ENCODE peak calls at places on chromosomes 6 and 20, in seven cellular contexts. P, O, V, G, H, T and Y are unnamed samples.

GRCh38 chr6:143112084-143112768 is 51.5 kb downstream of the AIG1 start:
- DNase-seq in G (no peak), O (no peak), H (no peak), T (no peak), V (no peak), P (no peak), Y (no peak)

GRCh38 chr20:58453391-58453790 is 61.8 kb downstream of the APCDD1L start:
- DNase-seq in T (no peak), H (no peak), P (no peak), G (no peak), V (no peak), O (no peak), Y (no peak)

GRCh38 chr6:22296936-22297335 is at the start of gene PRL:
- DNase-seq in G (no peak), T (no peak), O (no peak), H (no peak), V (no peak), P (no peak), Y (no peak)

GRCh38 chr20:42483694-42484303 is 705.9 kb downstream of the PTPRT start:
- DNase-seq in O (no peak), V (peak; percentile 3), H (no peak), G (no peak), P (peak; percentile 20), T (no peak), Y (peak; percentile 29)

GRCh38 chr6:102389994-102390393 is 996.5 kb downstream of the GRIK2 start:
- DNase-seq in P (no peak), O (no peak), G (no peak), H (no peak), T (no peak), V (no peak), Y (no peak)

GRCh38 chr6:124961784-124962611 is at the start of gene RNF217:
- DNase-seq in O (peak; percentile 81), T (peak; percentile 83), H (no peak), V (peak; percentile 83), P (no peak), G (peak; percentile 83), Y (peak; percentile 35)

GRCh38 chr20:1933465-1933870 is 38.3 kb downstream of the SIRPA start:
- DNase-seq in T (peak; percentile 75), O (peak; percentile 88), V (peak; percentile 88), P (no peak), H (no peak), G (peak; percentile 94), Y (no peak)

GRCh38 chr6:42511803-42512422 is 51.9 kb upstream of the UBR2 start:
- DNase-seq in P (no peak), O (no peak), V (peak; percentile 46), G (peak; percentile 63), T (peak; percentile 41), H (peak; percentile 18), Y (no peak)

GRCh38 chr6:27141013-27141412 is 106.5 kb upstream of the PRSS16 start:
- DNase-seq in T (no peak), O (no peak), V (no peak), P (no peak), G (no peak), H (no peak), Y (no peak)

GRCh38 chr6:37946021-37946420 is 126.5 kb downstream of the ZFAND3 start:
- DNase-seq in G (no peak), O (no peak), H (no peak), T (no peak), V (no peak), P (no peak), Y (no peak)

GRCh38 chr6:37013516-37014491 is 8.3 kb downstream of the FGD2 start:
- DNase-seq in O (no peak), G (no peak), H (no peak), P (no peak), T (no peak), V (no peak), Y (no peak)

GRCh38 chr6:50062051-50062450 is 12.3 kb upstream of the DEFB112 start:
- DNase-seq in G (no peak), P (peak; percentile 15), V (no peak), T (no peak), H (no peak), O (no peak), Y (no peak)

GRCh38 chr6:42783177-42783875 is 1.5 kb downstream of the BICRAL start:
- DNase-seq in G (peak; percentile 73), P (peak; percentile 89), H (peak; percentile 46), O (peak; percentile 86), T (peak; percentile 88), V (peak; percentile 82), Y (peak; percentile 54)

DNA sequence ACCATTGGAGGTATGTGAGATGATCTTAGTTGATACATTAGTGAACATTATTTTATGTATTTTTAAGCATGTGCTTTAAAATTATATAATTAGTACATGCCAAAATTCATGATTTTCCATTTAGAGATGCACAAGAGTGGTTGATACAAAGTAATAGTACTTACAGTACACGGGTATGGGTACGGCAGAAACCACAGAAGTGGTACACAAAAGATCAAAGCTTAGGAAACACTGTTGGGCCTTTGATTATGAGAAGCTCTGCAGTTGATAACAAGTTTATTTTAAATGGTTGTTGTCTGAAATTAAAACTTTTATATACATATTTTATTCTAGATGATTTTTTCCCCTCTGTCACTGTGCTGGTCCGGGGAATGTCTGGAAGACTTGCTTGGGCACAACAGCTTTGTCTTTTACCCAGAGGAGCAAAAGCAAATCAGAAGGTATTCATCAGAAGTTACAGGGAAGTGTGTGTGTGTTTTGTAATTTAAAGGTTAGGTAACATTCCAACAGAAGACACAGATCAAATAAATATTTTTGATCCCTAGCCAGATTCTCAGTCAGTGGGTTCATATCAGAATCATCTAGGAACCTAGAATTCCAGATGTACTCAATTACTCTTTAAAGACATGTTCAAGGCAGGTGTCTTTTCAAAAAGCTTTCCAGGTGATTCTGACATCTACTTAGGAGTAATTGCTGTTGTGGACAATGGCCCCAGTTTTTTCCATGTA is 32.5 kb upstream of the ADIG start:
- DNase-seq in G (no peak), O (no peak), P (no peak), T (no peak), H (no peak), V (no peak), Y (no peak)
- TF ChIP-seq CTCF in G (no peak), O (no peak), P (no peak), T (no peak), H (no peak), V (no peak), Y (no peak)

GRCh38 chr6:40387871-40388264 is 199.3 kb downstream of the LRFN2 start:
- DNase-seq in H (no peak), V (no peak), T (no peak), P (no peak), O (no peak), G (no peak), Y (no peak)
- TF ChIP-seq CTCF in H (no peak), V (no peak), T (no peak), P (no peak), O (no peak), G (no peak), Y (no peak)

GRCh38 chr6:159633196-159633595 is 59.8 kb downstream of the SOD2 start:
- DNase-seq in O (no peak), G (peak; percentile 27), T (peak; percentile 40), P (peak; percentile 25), V (peak; percentile 21), H (no peak), Y (no peak)
- TF ChIP-seq CTCF in O (no peak), G (peak; percentile 53), T (peak; percentile 31), P (peak; percentile 51), V (peak; percentile 57), H (peak; percentile 65), Y (peak; percentile 56)

DNA sequence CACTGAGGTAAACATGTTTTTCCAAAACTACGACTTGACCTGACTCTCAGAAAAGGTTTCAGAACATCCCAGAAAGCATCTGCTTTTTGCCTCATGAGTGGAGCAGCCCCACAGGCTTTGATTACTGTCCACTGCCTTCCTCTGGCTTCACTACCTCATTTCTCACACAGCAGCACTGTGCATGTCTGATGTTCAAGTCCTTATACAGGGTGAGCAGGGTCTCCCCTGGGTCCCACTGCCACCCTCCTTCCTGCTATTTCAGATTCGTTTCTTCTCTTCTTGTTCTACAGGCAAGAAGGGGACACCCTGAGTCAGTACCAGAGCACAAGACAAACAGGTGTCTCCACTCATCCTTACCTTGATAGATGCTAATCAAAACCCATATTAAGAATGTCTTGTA is 64.7 kb upstream of the NFATC2 start:
- DNase-seq in V (no peak), P (peak; percentile 41), G (no peak), O (no peak), T (no peak), H (no peak), Y (no peak)
- TF ChIP-seq CTCF in V (no peak), P (no peak), G (no peak), O (no peak), T (no peak), H (no peak), Y (no peak)

GRCh38 chr6:54617730-54618129 is 228.8 kb upstream of the FAM83B start:
- DNase-seq in H (peak; percentile 60), G (peak; percentile 83), O (no peak), T (peak; percentile 75), P (no peak), V (peak; percentile 76), Y (no peak)
- TF ChIP-seq CTCF in H (no peak), G (no peak), O (no peak), T (no peak), P (no peak), V (no peak), Y (no peak)

GRCh38 chr6:35585688-35586087 is 73.0 kb upstream of the TULP1 start:
- DNase-seq in G (no peak), T (peak; percentile 62), H (no peak), O (no peak), V (no peak), P (no peak), Y (no peak)

GRCh38 chr6:35589904-35590303 is 77.2 kb upstream of the TULP1 start:
- DNase-seq in H (no peak), G (no peak), P (no peak), T (no peak), O (no peak), V (no peak), Y (no peak)

GRCh38 chr6:35586542-35586941 is 73.8 kb upstream of the TULP1 start:
- DNase-seq in P (no peak), V (no peak), O (no peak), T (no peak), H (no peak), G (peak; percentile 66), Y (no peak)

GRCh38 chr6:35589201-35589739 is 76.6 kb upstream of the TULP1 start:
- DNase-seq in T (no peak), P (no peak), G (no peak), H (no peak), O (no peak), V (no peak), Y (no peak)

DNA sequence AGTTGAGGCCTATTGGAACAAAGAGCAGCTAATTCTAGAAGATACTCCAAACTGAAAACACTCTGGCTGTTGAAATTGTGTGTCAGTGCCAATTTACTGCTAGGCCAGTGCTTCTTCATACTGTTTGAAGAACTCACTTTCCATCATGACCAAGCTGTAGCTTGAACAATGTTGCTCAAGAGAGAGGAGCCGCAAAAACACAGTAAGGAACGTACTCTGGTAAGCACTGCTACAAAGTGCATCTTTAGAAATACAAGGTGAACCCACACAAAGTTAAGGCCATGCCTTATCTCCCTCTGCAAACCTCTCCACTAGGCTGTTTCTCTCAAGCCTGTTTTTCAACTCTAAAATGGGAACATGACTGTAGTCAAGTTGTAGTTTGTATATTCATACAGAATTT is 74.5 kb upstream of the TULP1 start:
- DNase-seq in T (no peak), O (no peak), G (peak; percentile 17), P (no peak), V (no peak), H (no peak), Y (no peak)
- TF ChIP-seq CTCF in T (no peak), O (no peak), G (no peak), P (no peak), V (no peak), H (no peak), Y (no peak)